ENCODE peak calls at places on chromosomes 2 and 18, in ten cellular contexts. L, D, W, R, I, X, T, Q, M and O are unnamed samples.

GRCh38 chr2:217629347-217629746 is 373.4 kb downstream of the TNS1 start:
- DNase-seq in T (no peak), L (no peak), I (no peak), D (no peak), R (no peak), W (no peak), X (no peak), M (no peak), Q (no peak), O (no peak)

GRCh38 chr18:48866856-48867255 is 83.9 kb downstream of the SMAD7 start:
- DNase-seq in D (no peak), Q (no peak), M (no peak), I (no peak), W (no peak), T (no peak), X (no peak), L (no peak), R (no peak), O (no peak)

GRCh38 chr2:120014231-120014990 is 1.5 kb downstream of the EPB41L5 start:
- DNase-seq in D (no peak), R (no peak), Q (no peak), T (no peak), M (no peak), I (peak), L (no peak), W (no peak), X (no peak), O (no peak)

GRCh38 chr2:121801916-121802315 is 46.5 kb downstream of the TSN start:
- DNase-seq in Q (no peak), T (no peak), L (no peak), X (no peak), D (no peak), M (no peak), I (no peak), W (no peak), R (no peak), O (no peak)

GRCh38 chr2:174765576-174765975 is 1.3 kb upstream of the CHRNA1 start:
- DNase-seq in R (no peak), W (no peak), L (no peak), T (no peak), I (no peak), D (no peak), M (no peak), Q (no peak), X (no peak), O (no peak)

GRCh38 chr2:113052767-113053166 is at the start of gene IL36B:
- DNase-seq in M (no peak), L (no peak), Q (no peak), I (no peak), R (no peak), X (no peak), W (no peak), T (no peak), D (no peak), O (no peak)

GRCh38 chr2:45771251-45771650 is 119.8 kb downstream of the PRKCE start:
- DNase-seq in R (peak), M (no peak), W (no peak), I (peak), T (peak), L (no peak), D (no peak), X (no peak), Q (no peak), O (peak)

GRCh38 chr18:61991201-61991600 is 98.4 kb upstream of the RNF152 start:
- DNase-seq in M (no peak), D (no peak), T (no peak), I (peak), W (no peak), X (no peak), R (no peak), Q (no peak), L (no peak), O (no peak)

GRCh38 chr2:120892967-120893667 is 157.4 kb downstream of the GLI2 start:
- DNase-seq in I (peak), M (no peak), D (no peak), T (no peak), L (no peak), R (no peak), X (no peak), Q (no peak), W (no peak), O (no peak)

GRCh38 chr2:145593280-145593679 is 1073.4 kb upstream of the ZEB2 start:
- DNase-seq in L (no peak), I (no peak), T (no peak), Q (no peak), R (no peak), X (no peak), M (no peak), D (no peak), W (no peak), O (no peak)

GRCh38 chr2:165328272-165328671 is 89.1 kb downstream of the SCN2A start:
- DNase-seq in R (no peak), X (no peak), D (no peak), W (no peak), M (peak), T (no peak), I (no peak), Q (no peak), L (peak), O (no peak)

GRCh38 chr2:191835539-191836350 is 11.1 kb downstream of the CAVIN2 start:
- DNase-seq in I (peak), L (no peak), X (no peak), W (no peak), Q (no peak), T (peak), M (no peak), D (no peak), R (no peak), O (no peak)

GRCh38 chr2:212327171-212327809 is 211.3 kb downstream of the ERBB4 start:
- DNase-seq in X (no peak), I (no peak), W (no peak), D (no peak), L (no peak), R (no peak), M (no peak), Q (no peak), T (no peak), O (no peak)

GRCh38 chr2:11583203-11583752 is 49.4 kb downstream of the GREB1 start:
- DNase-seq in W (no peak), I (no peak), Q (no peak), L (no peak), D (no peak), X (no peak), T (no peak), M (no peak), R (peak), O (no peak)

GRCh38 chr2:15788458-15789229 is 151.7 kb upstream of the MYCN start:
- DNase-seq in L (no peak), D (no peak), I (no peak), Q (no peak), W (no peak), T (peak), M (no peak), X (no peak), R (no peak), O (no peak)